ENCODE peak calls at places on chromosome 1, in nine cellular contexts. F, D, H, U, M, G, L, R and W are unnamed samples.
A peak's percentile ranks its signal among the peaks of the same experiment; 100 is the strongest.

GRCh38 chr1:33692216-33693188 is 171.4 kb upstream of the HMGB4 start:
- DNase-seq in F (no peak), D (no peak), H (no peak), U (no peak), M (no peak), G (no peak), L (no peak), R (no peak), W (no peak)

GRCh38 chr1:17017435-17017834 is 5.7 kb upstream of the ATP13A2 start:
- DNase-seq in F (no peak), D (no peak), H (no peak), U (no peak), M (no peak), G (no peak), L (no peak), R (no peak), W (no peak)

GRCh38 chr1:8902765-8903164 is 24.3 kb upstream of the ENO1 start:
- DNase-seq in F (no peak), D (no peak), H (peak; percentile 88), U (peak; percentile 57), M (no peak), G (no peak), L (peak; percentile 36), R (no peak), W (no peak)

GRCh38 chr1:198605426-198605825 is 33.4 kb upstream of the PTPRC start:
- DNase-seq in F (no peak), D (no peak), H (peak; percentile 72), U (no peak), M (no peak), G (no peak), L (no peak), R (no peak), W (no peak)

GRCh38 chr1:156747737-156748669 is 3.5 kb downstream of the HDGF start:
- DNase-seq in F (no peak), D (no peak), H (no peak), U (no peak), M (no peak), G (no peak), L (no peak), R (no peak), W (no peak)

GRCh38 chr1:35539073-35539823 is 18.0 kb downstream of the KIAA0319L start:
- DNase-seq in F (no peak), D (no peak), H (peak; percentile 59), U (no peak), M (no peak), G (no peak), L (peak; percentile 41), R (no peak), W (no peak)

GRCh38 chr1:150186789-150187559 is 37.3 kb downstream of the PLEKHO1 start:
- DNase-seq in F (no peak), D (no peak), H (peak; percentile 81), U (peak; percentile 70), M (no peak), G (no peak), L (peak; percentile 50), R (no peak), W (no peak)

GRCh38 chr1:68454534-68454933 is 4.8 kb upstream of the RPE65 start:
- DNase-seq in F (no peak), D (no peak), H (no peak), U (no peak), M (no peak), G (no peak), L (no peak), R (no peak), W (no peak)

GRCh38 chr1:191695865-191696264 is 462.4 kb upstream of the RGS18 start:
- DNase-seq in F (no peak), D (no peak), H (no peak), U (peak; percentile 4), M (no peak), G (no peak), L (no peak), R (no peak), W (no peak)

GRCh38 chr1:162937721-162938395 is 76.9 kb upstream of the CCDC190 start:
- DNase-seq in F (no peak), D (no peak), H (no peak), U (no peak), M (no peak), G (no peak), L (no peak), R (no peak), W (no peak)